ENCODE peak calls at places on chromosomes 11 and 22, in five cellular contexts. P, R, I, K and V are unnamed samples.

GRCh38 chr11:2446590-2447252 is 1.9 kb downstream of the KCNQ1 start:
- DNase-seq in P (no peak), R (no peak), I (no peak), K (no peak), V (no peak)

GRCh38 chr11:64869571-64870175 is 8.7 kb downstream of the EHD1 start:
- DNase-seq in K (no peak), I (no peak), P (no peak), R (no peak), V (no peak)

GRCh38 chr11:3001496-3001895 is 9.4 kb upstream of the NAP1L4 start:
- DNase-seq in R (peak), K (no peak), P (no peak), I (no peak), V (no peak)

GRCh38 chr11:76664578-76665061 is 5.9 kb downstream of the LRRC32 start:
- DNase-seq in R (peak), P (no peak), K (no peak), I (peak), V (peak)

GRCh38 chr11:10414181-10414580 is 40.9 kb upstream of the AMPD3 start:
- DNase-seq in I (no peak), P (no peak), R (no peak), K (no peak), V (no peak)

GRCh38 chr11:1922411-1923113 is 3.1 kb downstream of the TNNT3 start:
- DNase-seq in R (no peak), K (peak), I (no peak), P (no peak), V (no peak)

GRCh38 chr22:41524809-41525449 is 19.3 kb downstream of the POLR3H start:
- DNase-seq in R (no peak), I (peak), P (no peak), K (no peak), V (no peak)

GRCh38 chr11:46293616-46294015 is 16.2 kb downstream of the CREB3L1 start:
- DNase-seq in I (no peak), P (peak), K (peak), R (no peak), V (no peak)

GRCh38 chr22:38461414-38462081 is 6.3 kb upstream of the KDELR3 start:
- DNase-seq in P (peak), R (peak), I (no peak), K (peak), V (no peak)

GRCh38 chr11:12015486-12015885 is 7.1 kb upstream of the DKK3 start:
- DNase-seq in P (no peak), R (no peak), K (no peak), I (no peak), V (no peak)

GRCh38 chr11:12013771-12014170 is 5.3 kb upstream of the DKK3 start:
- DNase-seq in P (no peak), K (no peak), R (no peak), I (no peak), V (no peak)

GRCh38 chr11:12017243-12017678 is 8.8 kb upstream of the DKK3 start:
- DNase-seq in P (no peak), I (no peak), R (no peak), K (no peak), V (no peak)

GRCh38 chr11:12017865-12018453 is 9.5 kb upstream of the DKK3 start:
- DNase-seq in R (no peak), P (no peak), K (no peak), I (no peak), V (no peak)

DNA sequence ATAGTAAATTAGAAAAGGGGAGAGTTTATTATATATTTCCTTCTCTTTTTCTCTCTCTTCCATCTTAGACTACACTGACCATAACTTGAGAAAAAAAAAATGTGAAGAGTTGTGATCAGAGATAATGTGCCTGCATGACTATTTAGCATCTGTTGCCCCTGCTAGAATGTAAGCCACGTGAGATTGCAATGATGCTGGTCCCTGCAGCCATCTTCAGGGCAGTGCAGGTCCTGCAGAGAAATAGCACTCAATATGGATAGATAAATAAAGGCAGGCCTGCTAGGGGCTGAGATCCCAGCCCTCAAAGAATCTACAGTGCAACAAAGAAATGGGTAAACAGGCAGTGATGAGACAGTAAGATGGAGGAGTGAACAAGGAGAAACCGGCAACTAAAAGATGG is 7.8 kb upstream of the DKK3 start:
- DNase-seq in P (no peak), I (no peak), R (no peak), K (no peak), V (no peak)
- TF ChIP-seq CTCF in P (peak), I (no peak), R (no peak), K (no peak), V (no peak)

DNA sequence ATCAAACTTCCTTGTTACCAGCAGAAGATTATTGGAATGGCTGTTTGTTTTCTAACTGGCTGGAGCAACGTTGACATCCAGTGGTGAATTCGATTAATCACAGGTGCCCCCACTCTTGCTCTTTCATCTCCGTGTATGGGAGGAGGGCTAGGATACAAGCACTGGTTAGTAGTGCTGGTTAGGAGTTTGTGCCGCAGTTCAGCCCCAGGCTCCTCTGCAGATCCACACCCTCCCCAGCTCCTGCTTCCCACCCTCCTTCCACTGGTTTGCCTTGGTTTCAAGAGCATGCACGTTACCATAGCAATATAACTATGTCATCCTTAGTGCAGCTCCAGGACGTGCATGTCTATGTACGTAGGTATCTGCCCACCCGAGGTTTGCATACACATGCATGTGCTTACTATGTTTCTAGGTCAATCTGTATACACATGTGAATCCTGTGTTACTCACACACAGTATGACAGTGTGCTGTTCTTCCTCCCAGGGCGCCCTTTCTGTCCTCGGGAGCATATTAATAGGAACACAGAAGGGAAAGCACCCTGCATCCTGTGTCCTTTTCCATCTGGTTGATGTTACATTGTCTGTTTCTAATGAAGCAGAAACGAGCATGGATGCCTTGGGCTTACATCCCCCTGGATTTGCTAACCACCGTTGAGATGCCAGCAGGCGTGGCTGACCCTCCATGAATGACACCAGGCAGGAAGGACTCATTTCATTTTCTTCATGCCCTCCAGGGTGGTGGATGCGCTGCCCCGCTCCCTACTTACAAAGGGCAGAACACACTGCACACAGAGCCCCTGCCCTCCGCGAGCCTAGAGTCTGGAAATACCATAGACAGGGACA is 539.2 kb downstream of the OPCML start:
- DNase-seq in I (no peak), R (no peak), K (no peak), P (no peak), V (no peak)
- TF ChIP-seq CTCF in I (no peak), R (no peak), K (no peak), P (peak), V (peak)

GRCh38 chr11:123757976-123758375 is 3.7 kb upstream of the OR6X1 start:
- DNase-seq in P (no peak), R (no peak), I (no peak), K (no peak), V (no peak)

GRCh38 chr11:123754101-123754568 is at the start of gene OR6X1:
- DNase-seq in I (no peak), P (no peak), K (no peak), R (no peak), V (no peak)

GRCh38 chr11:123753110-123753509 is 1.2 kb downstream of the OR6X1 start:
- DNase-seq in R (no peak), P (no peak), I (no peak), K (no peak), V (no peak)

GRCh38 chr11:123755344-123755743 is 1.0 kb upstream of the OR6X1 start:
- DNase-seq in R (no peak), K (no peak), P (no peak), I (no peak), V (no peak)

GRCh38 chr11:123755813-123756212 is 1.5 kb upstream of the OR6X1 start:
- DNase-seq in K (no peak), R (no peak), I (no peak), P (no peak), V (no peak)
- TF ChIP-seq CTCF in K (no peak), R (no peak), I (no peak), P (no peak), V (no peak)

GRCh38 chr11:72425053-72425980 is 9.0 kb downstream of the CLPB start:
- DNase-seq in K (no peak), I (no peak), P (no peak), R (peak), V (no peak)
- TF ChIP-seq CTCF in K (no peak), I (no peak), P (no peak), R (no peak), V (no peak)

GRCh38 chr22:37022483-37023337 is 3.2 kb downstream of the MPST start:
- DNase-seq in I (no peak), K (no peak), P (no peak), R (no peak), V (no peak)

GRCh38 chr22:37021041-37021440 is 1.5 kb downstream of the MPST start:
- DNase-seq in R (no peak), P (no peak), I (no peak), K (no peak), V (no peak)

GRCh38 chr22:37023743-37024338 is 4.3 kb downstream of the MPST start:
- DNase-seq in R (no peak), K (no peak), P (no peak), I (no peak), V (no peak)

GRCh38 chr22:37020192-37020479 is 594 bp downstream of the MPST start:
- DNase-seq in R (no peak), P (peak), K (peak), I (no peak), V (no peak)

GRCh38 chr22:37021710-37022482 is 2.4 kb downstream of the MPST start:
- DNase-seq in K (peak), I (peak), R (no peak), P (peak), V (no peak)
- TF ChIP-seq CTCF in K (peak), I (peak), R (no peak), P (peak), V (peak)

DNA sequence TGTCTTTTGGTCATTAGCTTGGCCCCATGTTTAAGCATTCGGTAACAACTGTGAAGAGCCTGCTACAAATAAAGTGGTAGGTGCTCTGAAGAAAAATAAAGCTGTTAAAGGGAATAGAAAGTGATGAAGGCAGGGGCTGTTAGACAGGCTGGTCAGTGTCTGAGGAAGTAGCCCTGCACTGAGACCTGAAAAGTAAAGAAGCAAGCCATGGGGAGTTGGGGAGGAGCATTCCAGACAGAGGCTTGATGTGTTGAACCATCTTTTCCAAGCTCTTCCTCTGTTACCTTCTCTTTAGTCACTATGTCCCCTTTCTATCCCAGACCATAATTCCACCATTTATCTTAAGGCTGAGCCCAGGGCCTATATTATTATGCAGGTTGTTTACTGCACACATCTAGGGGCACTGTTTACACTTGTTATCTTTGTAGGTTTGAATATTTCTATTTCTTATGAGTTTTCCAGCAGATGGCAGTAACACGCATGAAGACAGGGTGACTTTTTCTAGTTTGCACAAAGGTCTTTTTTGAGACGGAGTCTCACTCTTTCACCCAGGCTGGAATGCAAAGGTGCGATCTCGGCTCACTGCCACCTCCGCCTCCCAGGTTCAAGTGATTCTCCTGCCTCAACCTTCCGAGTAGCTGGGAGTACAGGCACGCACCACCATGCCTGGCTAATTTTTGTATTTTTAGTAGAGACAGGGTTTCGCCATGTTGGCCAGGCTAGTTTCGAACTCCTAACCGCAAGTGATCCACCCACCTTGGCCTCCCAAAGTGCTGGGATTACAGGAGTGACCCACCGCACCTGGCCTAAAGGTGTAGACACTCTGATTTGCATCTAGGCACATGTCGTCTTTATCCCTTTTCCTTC is 23.0 kb downstream of the ZFTA start:
- DNase-seq in K (peak), P (no peak), I (no peak), R (no peak), V (no peak)
- TF ChIP-seq CTCF in K (peak), P (no peak), I (no peak), R (no peak), V (no peak)

GRCh38 chr22:24592846-24593809 is at the start of gene LRRC75B:
- DNase-seq in K (peak), R (peak), P (peak), I (no peak), V (peak)

GRCh38 chr22:24594569-24595120 is 1.8 kb upstream of the LRRC75B start:
- DNase-seq in K (no peak), R (no peak), P (no peak), I (no peak), V (no peak)

GRCh38 chr22:24595863-24596262 is 3.0 kb upstream of the LRRC75B start:
- DNase-seq in I (no peak), R (peak), K (no peak), P (no peak), V (no peak)

GRCh38 chr22:24593810-24594568 is 1.1 kb upstream of the LRRC75B start:
- DNase-seq in P (no peak), K (no peak), I (no peak), R (no peak), V (no peak)

DNA sequence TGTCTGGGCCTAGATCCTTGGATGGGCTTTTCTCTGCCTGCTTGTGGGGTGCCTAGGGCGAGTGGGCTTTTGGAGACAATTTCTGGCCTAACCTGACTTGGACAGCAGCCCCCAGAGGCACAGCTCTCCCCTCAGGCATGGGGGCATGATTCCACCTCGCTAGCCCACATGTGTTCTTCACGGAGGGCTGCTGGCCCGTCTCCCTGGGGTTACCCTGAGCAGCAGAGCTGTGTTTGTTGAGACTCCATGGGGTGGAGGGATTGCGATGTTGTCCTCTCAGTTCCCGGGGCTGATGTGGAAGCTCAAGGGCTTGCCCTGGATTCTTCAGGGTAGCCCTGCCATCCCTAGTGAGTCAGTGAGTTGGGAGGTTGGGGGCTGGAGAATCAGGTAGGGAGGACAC is 2.4 kb upstream of the LRRC75B start:
- DNase-seq in K (no peak), P (no peak), I (no peak), R (no peak), V (no peak)
- TF ChIP-seq CTCF in K (no peak), P (no peak), I (no peak), R (no peak), V (no peak)

DNA sequence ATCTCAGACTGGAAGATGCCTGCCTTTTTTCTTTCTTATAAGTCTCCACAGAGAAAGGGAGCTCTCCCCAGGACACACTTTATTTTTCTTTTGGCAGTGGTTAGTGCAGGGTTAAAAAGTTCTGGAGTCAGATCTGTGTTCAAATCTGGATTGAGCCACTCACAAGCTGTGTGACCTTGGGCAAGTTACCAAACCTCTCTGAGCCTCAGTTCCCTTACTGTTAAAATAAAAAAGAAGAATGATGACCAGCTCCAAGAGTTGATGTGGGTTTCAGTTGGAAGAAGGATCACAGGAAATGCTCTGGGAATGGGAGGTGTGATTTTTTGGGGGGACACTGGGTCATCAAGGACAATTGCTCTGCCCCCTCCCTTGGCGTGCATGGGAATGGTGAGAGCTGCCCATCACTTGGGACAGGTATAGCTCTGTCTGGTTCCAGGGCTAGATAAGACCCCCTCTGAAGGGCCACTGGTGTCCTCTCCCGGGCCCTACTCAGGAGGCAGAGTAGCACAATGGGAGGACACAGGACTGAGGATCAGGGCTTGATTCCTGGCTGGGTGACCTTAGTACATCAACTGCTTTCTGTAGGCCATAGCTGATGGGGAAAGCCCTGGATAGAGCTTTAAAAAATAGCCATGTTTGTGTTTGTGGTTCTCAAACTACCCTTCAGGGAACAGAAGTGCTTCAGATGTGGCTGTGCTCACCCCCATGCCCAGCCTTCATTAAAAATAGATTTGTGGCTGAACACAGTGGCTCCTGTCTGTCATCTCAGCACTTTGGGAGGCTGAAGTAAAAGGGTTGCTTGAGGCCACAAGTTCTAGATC is 228.3 kb downstream of the MIAT start:
- DNase-seq in R (no peak), K (no peak), P (no peak), I (no peak), V (no peak)
- TF ChIP-seq CTCF in R (no peak), K (no peak), P (no peak), I (no peak), V (no peak)

GRCh38 chr11:92070026-92070889 is 154.4 kb upstream of the FAT3 start:
- DNase-seq in R (no peak), P (no peak), K (no peak), I (no peak), V (no peak)
- TF ChIP-seq CTCF in R (no peak), P (peak), K (peak), I (no peak), V (no peak)

GRCh38 chr11:11849127-11849746 is 7.5 kb downstream of the USP47 start:
- DNase-seq in K (peak), R (no peak), P (peak), I (peak), V (no peak)
- TF ChIP-seq CTCF in K (peak), R (no peak), P (peak), I (peak), V (peak)